ENCODE peak calls at places on chromosomes 3 and 15, in four cellular contexts. A, F, D and Y are unnamed samples.
A peak's percentile ranks its signal among the peaks of the same experiment; 100 is the strongest.

GRCh38 chr3:56593455-56594158 is 36.6 kb downstream of the CCDC66 start:
- DNase-seq in A (no peak), F (no peak), D (no peak), Y (no peak)

GRCh38 chr15:73386886-73387506 is 18.2 kb upstream of the HCN4 start:
- DNase-seq in A (no peak), F (no peak), D (no peak), Y (no peak)

GRCh38 chr3:66971891-66972551 is 26.1 kb upstream of the KBTBD8 start:
- DNase-seq in A (peak; percentile 31), F (peak; percentile 77), D (peak; percentile 51), Y (peak; percentile 5)

GRCh38 chr3:56976666-56977560 is 83.6 kb upstream of the SPATA12 start:
- DNase-seq in A (peak; percentile 46), F (no peak), D (peak; percentile 79), Y (no peak)

GRCh38 chr3:147921044-147921443 is 511.9 kb downstream of the ZIC1 start:
- DNase-seq in A (peak; percentile 61), F (no peak), D (no peak), Y (peak; percentile 46)

GRCh38 chr3:184505479-184505878 is 56.1 kb upstream of the EPHB3 start:
- DNase-seq in A (no peak), F (no peak), D (no peak), Y (no peak)

GRCh38 chr15:64096486-64097431 is 977 bp downstream of the SNX1 start:
- DNase-seq in A (peak; percentile 36), F (no peak), D (no peak), Y (no peak)

GRCh38 chr3:49901351-49902339 is 2.0 kb downstream of the MST1R start:
- DNase-seq in A (no peak), F (no peak), D (no peak), Y (no peak)

GRCh38 chr15:57012557-57012956 is 94.1 kb downstream of the TCF12 start:
- DNase-seq in A (no peak), F (no peak), D (no peak), Y (no peak)

GRCh38 chr3:46643701-46644100 is 31.4 kb downstream of the FAM240A start:
- DNase-seq in A (no peak), F (no peak), D (no peak), Y (no peak)

GRCh38 chr15:69585937-69586336 is 133.3 kb downstream of the RPLP1 start:
- DNase-seq in A (no peak), F (no peak), D (no peak), Y (no peak)

GRCh38 chr3:84965141-84965540 is 6.4 kb downstream of the CADM2 start:
- DNase-seq in A (no peak), F (no peak), D (no peak), Y (no peak)

GRCh38 chr3:34301313-34301712 is 502.9 kb downstream of the PDCD6IP start:
- DNase-seq in A (no peak), F (no peak), D (no peak), Y (no peak)

GRCh38 chr15:63348392-63348791 is 33.3 kb downstream of the CA12 start:
- DNase-seq in A (peak; percentile 49), F (peak; percentile 55), D (no peak), Y (no peak)

GRCh38 chr3:112530573-112530972 is 31.2 kb downstream of the ATG3 start:
- DNase-seq in A (no peak), F (no peak), D (no peak), Y (no peak)

GRCh38 chr15:70486451-70487379 is 276.6 kb downstream of the UACA start:
- DNase-seq in A (peak; percentile 96), F (peak; percentile 73), D (no peak), Y (no peak)

GRCh38 chr3:189824629-189825312 is 193.6 kb downstream of the TP63 start:
- DNase-seq in A (peak; percentile 95), F (no peak), D (peak; percentile 30), Y (peak; percentile 70)

GRCh38 chr15:45657769-45658545 is 23.1 kb downstream of the SQOR start:
- DNase-seq in A (no peak), F (no peak), D (no peak), Y (no peak)

GRCh38 chr3:76586471-76586870 is 453.4 kb upstream of the ROBO2 start:
- DNase-seq in A (no peak), F (no peak), D (no peak), Y (no peak)

GRCh38 chr3:86168512-86168911 is 822.4 kb downstream of the VGLL3 start:
- DNase-seq in A (no peak), F (no peak), D (no peak), Y (no peak)

GRCh38 chr3:43224405-43225073 is 61.8 kb upstream of the SNRK start:
- DNase-seq in A (no peak), F (no peak), D (no peak), Y (no peak)

GRCh38 chr3:125107861-125108567 is 52.2 kb upstream of the HEG1 start:
- DNase-seq in A (peak; percentile 95), F (no peak), D (no peak), Y (peak; percentile 63)

GRCh38 chr3:160665784-160666526 is 11.0 kb upstream of the ARL14 start:
- DNase-seq in A (peak; percentile 96), F (no peak), D (peak; percentile 49), Y (no peak)

GRCh38 chr15:58758141-58758540 is 8.6 kb upstream of the ADAM10 start:
- DNase-seq in A (no peak), F (no peak), D (no peak), Y (no peak)

GRCh38 chr3:159840900-159841299 is 147.7 kb upstream of the IL12A start:
- DNase-seq in A (no peak), F (no peak), D (no peak), Y (no peak)

GRCh38 chr3:45666729-45667440 is 22.3 kb upstream of the SACM1L start:
- DNase-seq in A (peak; percentile 70), F (no peak), D (no peak), Y (no peak)

GRCh38 chr3:43477600-43477999 is 144.2 kb downstream of the ANO10 start:
- DNase-seq in A (no peak), F (no peak), D (no peak), Y (no peak)

GRCh38 chr3:46889381-46890110 is 12.0 kb downstream of the PTH1R start:
- DNase-seq in A (no peak), F (no peak), D (no peak), Y (no peak)

GRCh38 chr3:177451940-177452484 is 254.7 kb upstream of the TBL1XR1 start:
- DNase-seq in A (peak; percentile 92), F (no peak), D (no peak), Y (peak; percentile 44)

GRCh38 chr3:15744176-15744575 is 53.6 kb downstream of the ANKRD28 start:
- DNase-seq in A (no peak), F (no peak), D (no peak), Y (no peak)

GRCh38 chr3:58617338-58617761 is 40.2 kb upstream of the FAM107A start:
- DNase-seq in A (no peak), F (no peak), D (no peak), Y (no peak)

GRCh38 chr3:42705039-42705767 is 2.6 kb upstream of the HHATL start:
- DNase-seq in A (no peak), F (peak; percentile 28), D (no peak), Y (no peak)

GRCh38 chr15:67923647-67923971 is 83.8 kb upstream of the RNU6-1 start:
- DNase-seq in A (no peak), F (no peak), D (no peak), Y (no peak)

GRCh38 chr15:93030430-93031102 is 58.4 kb downstream of the RGMA start:
- DNase-seq in A (peak; percentile 22), F (peak; percentile 71), D (peak; percentile 22), Y (no peak)

GRCh38 chr15:51180009-51180408 is 85.3 kb upstream of the TNFAIP8L3 start:
- DNase-seq in A (no peak), F (no peak), D (no peak), Y (no peak)

GRCh38 chr3:38022301-38022700 is 7.1 kb downstream of the PLCD1 start:
- DNase-seq in A (no peak), F (no peak), D (no peak), Y (no peak)

GRCh38 chr3:169110633-169111032 is 552.9 kb downstream of the MECOM start:
- DNase-seq in A (no peak), F (no peak), D (no peak), Y (no peak)

GRCh38 chr15:84750583-84751092 is 2.2 kb downstream of the ZNF592 start:
- DNase-seq in A (no peak), F (no peak), D (no peak), Y (no peak)

GRCh38 chr3:178850452-178851166 is 221.0 kb downstream of the ZMAT3 start:
- DNase-seq in A (no peak), F (no peak), D (no peak), Y (no peak)

GRCh38 chr3:31530039-31530983 is 2.4 kb upstream of the STT3B start:
- DNase-seq in A (no peak), F (no peak), D (no peak), Y (no peak)
- H3K4me3 ChIP-seq in A (peak overlapping the region; percentile 64), F (peak overlapping the region; percentile 93), D (peak overlapping the region; percentile 72), Y (no peak overlapping the region)

GRCh38 chr15:40873625-40874561 is at the start of gene RHOV:
- DNase-seq in A (peak; percentile 34), F (peak; percentile 69), D (no peak), Y (no peak)
- TF ChIP-seq CTCF in A (no peak), F (no peak), D (peak; percentile 30), Y (peak; percentile 54)

DNA sequence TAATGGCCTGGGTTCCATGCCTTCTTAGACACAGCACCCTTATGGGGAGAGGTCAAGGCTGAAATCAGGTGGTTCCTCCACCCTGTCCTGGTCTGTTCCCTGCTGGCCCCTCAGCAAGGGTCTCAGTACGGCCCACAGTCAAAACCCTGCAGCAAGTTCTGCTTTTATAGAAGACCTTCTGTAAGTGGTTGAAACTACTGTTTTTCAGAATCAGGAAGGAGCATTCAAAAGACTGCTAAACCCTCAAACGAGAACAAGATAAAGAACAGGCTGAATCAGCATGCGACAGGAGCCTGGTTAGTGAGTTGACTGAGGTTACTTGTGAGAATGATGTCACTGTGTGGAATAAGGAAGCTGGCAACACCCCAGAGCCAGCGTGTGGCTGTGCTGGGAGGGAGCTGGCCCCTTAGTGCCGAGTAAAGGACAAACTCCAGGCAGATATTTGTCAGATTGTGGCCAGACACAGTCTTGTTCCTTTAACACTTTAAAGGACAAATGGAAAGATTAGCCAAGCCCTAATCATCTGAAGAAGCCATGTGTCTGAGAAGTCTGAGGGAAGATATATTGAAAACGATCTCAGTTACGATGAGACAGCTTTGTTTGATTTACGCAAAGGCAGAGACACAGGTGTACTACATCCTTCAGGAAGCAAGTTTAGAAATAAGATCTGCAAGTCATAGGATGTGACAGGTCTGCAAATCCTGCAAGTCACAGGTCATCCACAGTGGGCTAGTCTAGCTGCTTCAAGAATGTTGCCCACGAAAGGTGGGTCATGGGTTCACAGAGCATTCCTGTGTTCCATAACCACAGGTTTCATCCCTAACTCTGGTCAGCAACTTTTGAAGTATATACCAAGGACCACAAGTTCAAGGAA is 54.0 kb downstream of the B3GNT5 start:
- DNase-seq in A (peak; percentile 78), F (peak; percentile 89), D (no peak), Y (no peak)
- H3K4me3 ChIP-seq in A (no peak overlapping the region), F (no peak overlapping the region), D (no peak overlapping the region), Y (no peak overlapping the region)

GRCh38 chr3:36677331-36678007 is 86.9 kb downstream of the DCLK3 start:
- DNase-seq in A (peak; percentile 97), F (no peak), D (no peak), Y (peak; percentile 91)
- TF ChIP-seq CTCF in A (peak; percentile 31), F (no peak), D (no peak), Y (no peak)

GRCh38 chr3:140585828-140586227 is 92.0 kb upstream of the TRIM42 start:
- DNase-seq in A (peak; percentile 97), F (no peak), D (no peak), Y (no peak)
- H3K4me3 ChIP-seq in A (no peak overlapping the region), F (no peak overlapping the region), D (no peak overlapping the region), Y (no peak overlapping the region)